ENCODE peak calls at places on chromosomes 2 and 18, in six cellular contexts. I, C, G, Y, A and D are unnamed samples. For H3K4me1, the result is how much of the 10 kb centered on the place peaks cover.

GRCh38 chr18:57209697-57210096 is 62.8 kb downstream of the BOD1L2 start:
- DNase-seq in C (no peak), G (no peak), Y (no peak), A (no peak), I (no peak), D (no peak)

GRCh38 chr18:78721986-78722385 is 257.6 kb upstream of the SALL3 start:
- DNase-seq in G (no peak), C (no peak), I (no peak), A (peak), Y (no peak), D (no peak)

GRCh38 chr2:222693837-222694236 is 22.4 kb downstream of the MOGAT1 start:
- DNase-seq in C (no peak), G (no peak), A (peak), Y (no peak), I (no peak), D (no peak)

GRCh38 chr2:88735853-88736252 is 44.4 kb downstream of the RPIA start:
- DNase-seq in G (no peak), Y (no peak), A (no peak), C (no peak), I (no peak), D (no peak)

GRCh38 chr2:44398243-44398897 is 36.6 kb downstream of the CAMKMT start:
- DNase-seq in I (no peak), G (no peak), C (no peak), Y (no peak), A (no peak), D (no peak)

GRCh38 chr18:73908323-73908722 is 239.3 kb downstream of the FBXO15 start:
- DNase-seq in C (no peak), G (no peak), Y (no peak), I (no peak), A (no peak), D (no peak)

GRCh38 chr2:230700447-230700846 is 12.2 kb upstream of the CAB39 start:
- DNase-seq in G (no peak), I (no peak), A (no peak), C (no peak), Y (no peak), D (no peak)

GRCh38 chr2:71943238-71944182 is 204.2 kb downstream of the CYP26B1 start:
- DNase-seq in A (no peak), G (no peak), I (no peak), Y (no peak), C (peak), D (no peak)

GRCh38 chr2:234992196-234992595 is 40.4 kb downstream of the SH3BP4 start:
- DNase-seq in A (no peak), Y (no peak), G (no peak), C (no peak), I (no peak), D (no peak)

GRCh38 chr2:162118166-162119031 is 33.6 kb downstream of the GCG start:
- DNase-seq in I (no peak), Y (no peak), A (no peak), C (peak), G (no peak), D (no peak)

GRCh38 chr2:66748939-66749338 is 314.0 kb downstream of the MEIS1 start:
- DNase-seq in A (no peak), Y (no peak), G (no peak), I (no peak), C (no peak), D (no peak)

GRCh38 chr2:39141346-39142011 is 20.6 kb upstream of the SOS1 start:
- DNase-seq in C (no peak), G (no peak), I (peak), A (no peak), Y (no peak), D (no peak)

GRCh38 chr2:47214990-47215389 is 59.9 kb upstream of the STPG4 start:
- DNase-seq in A (no peak), G (no peak), Y (no peak), I (no peak), C (no peak), D (no peak)

GRCh38 chr2:102758433-102758832 is 3.4 kb upstream of the TMEM182 start:
- DNase-seq in I (no peak), G (no peak), C (no peak), A (no peak), Y (no peak), D (no peak)

GRCh38 chr2:39703473-39703872 is 37.8 kb downstream of the TMEM178A start:
- DNase-seq in Y (no peak), A (no peak), G (no peak), I (no peak), C (no peak), D (no peak)

GRCh38 chr2:140362361-140362760 is 1582.2 kb upstream of the NXPH2 start:
- DNase-seq in C (no peak), G (no peak), A (no peak), I (no peak), Y (no peak), D (no peak)

GRCh38 chr18:34771958-34772357 is 61.9 kb downstream of the DTNA start:
- DNase-seq in I (no peak), A (no peak), G (no peak), C (no peak), Y (no peak), D (no peak)

GRCh38 chr18:28075501-28075900 is 101.4 kb downstream of the CDH2 start:
- DNase-seq in G (no peak), A (no peak), C (no peak), Y (no peak), I (no peak), D (no peak)

GRCh38 chr18:41936471-41937134 is 18.4 kb upstream of the PIK3C3 start:
- DNase-seq in G (no peak), Y (no peak), I (no peak), A (no peak), C (no peak), D (no peak)

GRCh38 chr2:239268549-239268948 is 132.3 kb downstream of the HDAC4 start:
- DNase-seq in A (no peak), C (no peak), I (no peak), Y (no peak), G (no peak), D (no peak)

GRCh38 chr2:19362652-19363473 is 4.4 kb upstream of the OSR1 start:
- DNase-seq in C (peak), A (peak), G (peak), I (peak), Y (peak), D (peak)

GRCh38 chr18:69882965-69883668 is 64.6 kb downstream of the CD226 start:
- DNase-seq in Y (no peak), I (no peak), A (no peak), C (no peak), G (no peak), D (no peak)

GRCh38 chr18:26919656-26920055 is 54.1 kb upstream of the AQP4 start:
- DNase-seq in A (no peak), G (no peak), Y (no peak), I (no peak), C (no peak), D (no peak)

GRCh38 chr18:47912794-47913594 is 17.5 kb downstream of the SMAD2 start:
- DNase-seq in C (no peak), A (no peak), I (no peak), Y (no peak), G (no peak), D (no peak)

GRCh38 chr2:10493636-10494281 is 45.6 kb upstream of the ODC1 start:
- DNase-seq in G (no peak), Y (no peak), A (no peak), I (peak), C (no peak), D (no peak)

GRCh38 chr2:112880696-112881095 is 30.3 kb upstream of the IL37 start:
- DNase-seq in C (no peak), I (no peak), A (no peak), G (no peak), Y (no peak), D (no peak)
- H3K4me1 ChIP-seq in C (under half), I (under half), A (under half), G (under half), Y (under half), D (under half)

GRCh38 chr2:177252808-177253531 is 11.6 kb downstream of the NFE2L2 start:
- DNase-seq in Y (no peak), G (no peak), I (no peak), A (no peak), C (no peak), D (no peak)
- H3K4me1 ChIP-seq in Y (under half), G (half or more), I (under half), A (under half), C (half or more), D (under half)

GRCh38 chr18:678482-679182 is 21.2 kb downstream of the TYMS start:
- DNase-seq in C (no peak), I (no peak), A (no peak), Y (no peak), G (no peak), D (no peak)
- H3K4me1 ChIP-seq in C (under half), I (under half), A (under half), Y (under half), G (under half), D (under half)

GRCh38 chr2:61432990-61433389 is 37.9 kb downstream of the USP34 start:
- DNase-seq in C (no peak), G (no peak), I (no peak), Y (no peak), A (no peak), D (no peak)
- H3K4me1 ChIP-seq in C (under half), G (under half), I (under half), Y (under half), A (under half), D (under half)

DNA sequence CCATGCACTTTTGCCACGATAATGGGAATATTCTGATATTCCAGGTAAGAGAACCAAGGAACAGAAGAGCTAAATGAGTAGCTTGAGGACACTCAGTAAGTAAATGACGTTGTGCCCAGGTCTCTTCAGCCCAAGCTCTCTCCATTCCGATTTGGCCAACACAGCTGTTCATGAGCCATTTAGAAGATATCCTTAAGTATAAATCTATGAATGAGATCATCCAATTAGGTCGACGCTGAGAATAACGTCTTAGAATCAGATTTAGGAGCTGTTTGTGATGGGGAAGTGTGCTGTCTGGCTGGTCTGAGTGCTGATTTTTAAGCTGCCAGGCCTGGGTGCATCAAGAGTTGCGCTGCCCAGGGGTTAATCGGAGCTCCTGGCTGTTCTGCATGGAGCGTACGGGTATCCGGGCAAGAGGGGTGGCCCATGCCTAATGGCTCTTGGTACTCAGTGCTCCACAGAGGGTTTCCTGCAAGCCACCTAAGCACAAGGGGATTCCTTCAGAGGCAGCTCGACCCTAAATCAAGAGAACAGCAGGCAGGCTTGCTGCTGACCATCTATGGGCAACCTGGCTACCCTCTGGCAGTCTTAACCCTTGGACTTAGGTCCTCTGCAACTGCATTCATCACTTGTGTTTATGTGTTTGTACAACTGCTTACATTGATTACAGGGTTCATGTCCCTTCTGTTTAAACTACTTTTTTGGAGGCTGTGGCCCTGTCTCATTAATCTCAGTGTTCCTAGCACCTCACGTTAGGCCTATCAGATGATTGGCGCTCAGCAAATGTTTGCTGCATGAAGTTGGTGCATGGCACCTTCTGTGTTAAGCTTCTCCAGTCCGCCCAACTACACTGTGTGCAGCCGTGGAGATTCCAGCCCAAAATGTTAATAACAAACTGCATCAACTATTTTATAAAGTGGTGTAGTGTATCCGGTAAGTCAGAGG is 31.9 kb downstream of the SOX11 start:
- DNase-seq in A (no peak), I (no peak), C (no peak), G (no peak), Y (no peak), D (no peak)
- H3K4me1 ChIP-seq in A (under half), I (under half), C (under half), G (under half), Y (under half), D (under half)

GRCh38 chr2:226759768-226760167 is 39.9 kb downstream of the IRS1 start:
- DNase-seq in A (no peak), I (no peak), C (no peak), G (no peak), Y (no peak), D (peak)

GRCh38 chr2:226760412-226761194 is 39.0 kb downstream of the IRS1 start:
- DNase-seq in C (no peak), I (no peak), Y (no peak), G (no peak), A (no peak), D (no peak)

GRCh38 chr2:226758886-226759660 is 40.5 kb downstream of the IRS1 start:
- DNase-seq in C (no peak), G (no peak), I (no peak), A (no peak), Y (no peak), D (no peak)

GRCh38 chr2:226763320-226763719 is 36.3 kb downstream of the IRS1 start:
- DNase-seq in I (no peak), Y (no peak), G (no peak), C (no peak), A (no peak), D (no peak)

GRCh38 chr2:226761195-226761583 is 38.4 kb downstream of the IRS1 start:
- DNase-seq in C (no peak), I (no peak), Y (no peak), G (no peak), A (no peak), D (no peak)
- H3K4me1 ChIP-seq in C (half or more), I (under half), Y (under half), G (under half), A (under half), D (under half)

GRCh38 chr18:63306249-63306648 is 13.3 kb downstream of the BCL2 start:
- DNase-seq in I (no peak), Y (no peak), G (no peak), A (no peak), C (no peak), D (no peak)

GRCh38 chr18:63311481-63312409 is 7.8 kb downstream of the BCL2 start:
- DNase-seq in I (no peak), G (no peak), A (no peak), C (no peak), Y (no peak), D (no peak)

GRCh38 chr18:63309422-63309821 is 10.1 kb downstream of the BCL2 start:
- DNase-seq in I (peak), A (no peak), G (no peak), C (no peak), Y (no peak), D (no peak)

GRCh38 chr18:63306819-63307554 is 12.6 kb downstream of the BCL2 start:
- DNase-seq in G (no peak), Y (no peak), I (no peak), A (no peak), C (no peak), D (no peak)

DNA sequence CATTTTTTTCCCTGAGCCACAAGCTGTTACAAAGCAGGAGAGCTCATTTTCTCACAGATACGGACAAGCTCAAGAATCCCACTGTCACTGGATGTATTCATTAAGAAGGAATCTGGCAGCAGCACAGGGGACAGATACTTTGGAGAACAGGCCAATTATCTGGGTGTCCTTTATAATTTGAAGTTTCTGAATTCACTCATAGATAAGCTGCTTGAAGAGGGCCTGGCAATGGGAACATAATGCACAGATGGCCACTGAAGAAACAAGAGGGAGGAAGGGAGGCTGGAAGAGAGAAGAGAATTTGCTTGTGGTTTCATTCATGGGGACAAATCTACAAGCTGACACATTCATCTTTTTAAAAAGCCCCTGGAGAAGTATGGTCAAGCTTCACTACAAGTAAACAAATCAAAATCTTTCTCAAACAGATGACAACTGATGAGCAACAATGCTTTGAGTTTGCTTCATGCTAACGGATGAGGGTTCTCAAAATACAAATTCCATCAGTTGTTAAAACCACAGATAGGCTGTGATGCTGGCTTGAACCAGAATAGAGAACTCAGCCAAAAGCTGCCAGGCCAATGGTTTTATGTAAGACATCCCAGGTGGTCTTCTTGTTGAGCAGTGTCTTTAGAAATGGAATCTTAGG is 11.9 kb downstream of the BCL2 start:
- DNase-seq in A (no peak), Y (no peak), C (no peak), I (no peak), G (no peak), D (no peak)
- H3K4me1 ChIP-seq in A (under half), Y (under half), C (under half), I (under half), G (under half), D (under half)

DNA sequence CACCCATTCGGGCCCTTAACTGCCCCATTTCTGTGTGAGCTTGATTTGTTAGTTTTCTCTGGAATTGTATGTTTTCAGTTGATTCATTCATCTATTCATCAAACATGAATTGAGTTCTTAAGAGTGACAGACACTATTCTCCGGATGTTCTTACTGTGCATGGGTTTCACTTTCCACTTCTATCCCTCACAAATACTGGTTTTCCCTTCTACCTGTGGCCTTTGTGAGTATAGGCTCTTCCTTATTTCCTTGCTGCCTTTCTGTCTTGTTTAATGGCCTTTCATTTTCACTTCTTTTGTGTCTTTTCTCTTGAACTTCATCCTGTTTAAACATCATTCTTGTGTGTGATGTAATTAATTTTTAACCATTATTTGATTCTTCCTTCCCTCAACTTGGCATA is 90.7 kb downstream of the CRIM1 start:
- DNase-seq in Y (no peak), A (no peak), G (no peak), C (no peak), I (no peak), D (no peak)
- H3K4me1 ChIP-seq in Y (under half), A (under half), G (under half), C (half or more), I (under half), D (under half)

DNA sequence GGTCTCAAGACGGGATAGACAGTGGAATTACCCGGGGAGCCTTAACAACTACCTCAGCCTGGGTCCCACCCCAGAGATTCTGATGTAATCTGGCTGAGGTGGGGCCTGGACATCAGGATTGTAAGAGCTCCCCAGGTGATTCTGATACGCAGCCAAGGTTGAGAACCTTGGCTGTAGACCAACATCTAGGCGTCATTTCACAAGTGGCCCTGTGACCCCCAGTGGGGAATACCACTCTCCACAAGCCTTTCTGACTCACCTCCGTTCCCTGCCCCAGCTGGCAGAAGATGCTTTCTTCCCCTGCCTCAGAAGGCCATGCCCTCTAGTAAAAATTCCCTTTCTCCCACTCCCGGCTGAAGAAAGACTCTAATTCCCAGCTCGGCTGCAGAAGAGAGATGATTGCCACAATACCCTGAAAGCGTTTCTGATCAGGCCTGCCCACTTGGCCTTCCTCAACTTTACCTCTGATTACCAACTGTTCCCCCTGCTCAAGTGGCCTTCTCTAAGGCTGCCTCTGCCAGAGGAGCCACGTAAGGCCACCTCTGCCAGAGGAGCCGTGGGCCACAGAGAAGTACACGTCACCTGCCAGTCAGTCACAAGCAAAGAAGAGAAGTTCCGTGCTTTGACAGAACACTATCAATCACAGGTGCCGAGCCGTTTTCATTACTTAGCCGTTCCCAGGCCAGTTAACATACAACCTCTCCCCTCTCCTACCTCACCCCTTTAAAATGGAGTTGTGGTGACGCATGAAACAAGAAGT is 116.8 kb upstream of the PKDCC start:
- DNase-seq in Y (no peak), G (no peak), C (peak), I (no peak), A (no peak), D (peak)
- H3K4me1 ChIP-seq in Y (under half), G (under half), C (half or more), I (under half), A (under half), D (under half)